ENCODE peak calls at places on chromosomes 16 and 17, in nine cellular contexts. S is AG04450, Y is T1000, Z is HCEC 1CT, U is H9, F is cardiac fibroblast, O is GM04503, K is H1, T is fibroblast of pulmonary artery. H is an unnamed sample.

GRCh38 chr17:33285413-33285812 is 7.7 kb downstream of the ASIC2 start:
- DNase-seq in Y (no peak), F (no peak), K (no peak), S (no peak), O (no peak), T (no peak), U (no peak), Z (no peak), H (no peak)

GRCh38 chr17:16926061-16926511 is 45.8 kb downstream of the TNFRSF13B start:
- DNase-seq in F (no peak), U (no peak), T (no peak), Z (no peak), O (no peak), Y (no peak), S (no peak), K (no peak), H (no peak)

GRCh38 chr16:59148756-59149155 is 414.6 kb upstream of the GOT2 start:
- DNase-seq in F (no peak), K (no peak), T (no peak), Y (no peak), S (no peak), Z (no peak), O (peak; percentile 11), U (no peak), H (no peak)

GRCh38 chr17:40952675-40953074 is 14.1 kb downstream of the KRT39 start:
- DNase-seq in F (peak; percentile 81), O (peak; percentile 91), T (peak; percentile 44), Y (no peak), Z (peak; percentile 92), U (no peak), K (no peak), S (peak; percentile 84), H (no peak)

GRCh38 chr17:82385559-82386255 is 14.1 kb downstream of the UTS2R start:
- DNase-seq in S (no peak), Z (no peak), U (no peak), F (no peak), Y (no peak), O (no peak), K (no peak), T (no peak), H (no peak)

GRCh38 chr17:17847726-17848125 is 10.9 kb upstream of the SREBF1 start:
- DNase-seq in T (no peak), F (no peak), S (no peak), Y (no peak), U (no peak), K (no peak), O (no peak), Z (no peak), H (no peak)

GRCh38 chr16:10362077-10362863 is 23.6 kb upstream of the ATF7IP2 start:
- DNase-seq in Y (no peak), F (no peak), U (no peak), O (no peak), Z (no peak), K (no peak), T (no peak), S (no peak), H (no peak)

GRCh38 chr16:88066680-88067529 is 115.7 kb downstream of the BANP start:
- DNase-seq in T (no peak), S (no peak), Z (no peak), K (no peak), U (no peak), Y (no peak), F (no peak), O (no peak), H (no peak)

GRCh38 chr16:7839568-7839967 is 506.9 kb downstream of the RBFOX1 start:
- DNase-seq in S (no peak), K (no peak), Y (no peak), T (no peak), O (no peak), F (no peak), U (no peak), Z (no peak), H (no peak)

GRCh38 chr16:48126801-48127644 is 28.8 kb downstream of the ABCC12 start:
- DNase-seq in O (peak; percentile 98), Z (peak; percentile 99), F (peak; percentile 88), S (peak; percentile 93), K (no peak), Y (peak; percentile 62), U (no peak), T (peak; percentile 98), H (no peak)

GRCh38 chr16:87216824-87217205 is 100.4 kb downstream of the C16orf95 start:
- DNase-seq in Z (no peak), O (no peak), F (no peak), T (no peak), S (no peak), Y (no peak), U (no peak), K (no peak), H (no peak)

GRCh38 chr16:57994778-57995177 is 5.7 kb downstream of the ZNF319 start:
- DNase-seq in U (peak; percentile 59), K (no peak), T (peak; percentile 50), S (no peak), Y (no peak), F (peak; percentile 58), O (no peak), Z (peak; percentile 26), H (no peak)

GRCh38 chr17:41967141-41967920 is 736 bp downstream of the CNP start:
- DNase-seq in F (peak; percentile 27), Y (peak; percentile 31), K (no peak), T (no peak), O (no peak), S (no peak), U (no peak), Z (peak; percentile 13), H (no peak)

GRCh38 chr17:15377608-15378007 is 36.2 kb upstream of the TEKT3 start:
- DNase-seq in Z (peak; percentile 25), T (peak; percentile 71), F (peak; percentile 14), O (peak; percentile 70), S (peak; percentile 13), Y (peak; percentile 26), K (no peak), U (no peak), H (no peak)

GRCh38 chr17:49018673-49019215 is 21.6 kb downstream of the IGF2BP1 start:
- DNase-seq in O (no peak), S (no peak), F (no peak), Y (no peak), U (peak; percentile 2), Z (no peak), T (no peak), K (no peak), H (no peak)

GRCh38 chr17:1695365-1695764 is 10.7 kb upstream of the PRPF8 start:
- DNase-seq in T (no peak), O (no peak), K (no peak), U (no peak), S (no peak), Z (no peak), Y (no peak), F (no peak), H (no peak)

GRCh38 chr16:81492965-81493754 is 48.6 kb downstream of the CMIP start:
- DNase-seq in O (no peak), S (no peak), T (no peak), U (no peak), K (no peak), Y (no peak), Z (no peak), F (no peak), H (no peak)

GRCh38 chr17:73952498-73953205 is 250.8 kb upstream of the RPL38 start:
- DNase-seq in Z (no peak), O (no peak), F (no peak), S (no peak), T (no peak), K (no peak), U (peak; percentile 69), Y (no peak), H (no peak)

GRCh38 chr17:44865921-44866320 is 18.2 kb downstream of the HIGD1B start:
- DNase-seq in T (no peak), Y (no peak), F (no peak), K (no peak), S (no peak), O (peak; percentile 47), U (no peak), Z (no peak), H (no peak)

GRCh38 chr17:36506249-36506826 is 19.9 kb downstream of the ZNHIT3 start:
- DNase-seq in S (no peak), F (no peak), U (no peak), Z (no peak), T (no peak), Y (no peak), K (no peak), O (no peak), H (no peak)

GRCh38 chr17:59634632-59635561 is 15.2 kb downstream of the CLTC start:
- DNase-seq in F (peak; percentile 42), O (no peak), Y (no peak), T (peak; percentile 29), K (no peak), Z (no peak), U (no peak), S (no peak), H (peak; percentile 94)

GRCh38 chr17:40791808-40792436 is 7.8 kb downstream of the KRT28 start:
- DNase-seq in F (peak; percentile 67), Y (no peak), O (peak; percentile 16), Z (peak; percentile 28), S (peak; percentile 11), U (no peak), K (no peak), T (peak; percentile 65), H (no peak)

GRCh38 chr17:1590031-1590746 is 27.6 kb upstream of the PITPNA start:
- DNase-seq in Y (peak; percentile 77), K (no peak), U (no peak), F (peak; percentile 85), T (peak; percentile 81), O (peak; percentile 65), Z (peak; percentile 83), S (peak; percentile 53), H (no peak)